ENCODE peak calls at places on chromosomes 16 and 17, in eight cellular contexts. H, P, O, G, J, S, E and C are unnamed samples. For H3K4me1, the result is how much of the 10 kb centered on the place peaks cover.

GRCh38 chr17:80569936-80570335 is 25.3 kb downstream of the RPTOR start:
- DNase-seq in H (no peak), P (no peak), O (no peak), G (no peak), J (no peak), S (no peak), E (no peak), C (no peak)

GRCh38 chr16:75238132-75238852 is 13.1 kb downstream of the BCAR1 start:
- DNase-seq in H (peak), P (no peak), O (peak), G (no peak), J (peak), S (peak), E (peak), C (peak)

GRCh38 chr16:23509763-23510153 is 536 bp downstream of the GGA2 start:
- DNase-seq in H (peak), P (no peak), O (peak), G (no peak), J (no peak), S (no peak), E (peak), C (no peak)

GRCh38 chr17:14474591-14474990 is 173.7 kb downstream of the HS3ST3B1 start:
- DNase-seq in H (no peak), P (no peak), O (no peak), G (no peak), J (no peak), S (no peak), E (no peak), C (no peak)

GRCh38 chr17:32503251-32504165 is 16.7 kb downstream of the CDK5R1 start:
- DNase-seq in H (peak), P (no peak), O (no peak), G (no peak), J (no peak), S (no peak), E (no peak), C (no peak)

GRCh38 chr17:8326591-8327583 is 12.8 kb upstream of the ODF4 start:
- DNase-seq in H (no peak), P (no peak), O (no peak), G (no peak), J (peak), S (no peak), E (peak), C (peak)

GRCh38 chr16:13331918-13332317 is 430.5 kb downstream of the SHISA9 start:
- DNase-seq in H (no peak), P (no peak), O (no peak), G (no peak), J (no peak), S (no peak), E (no peak), C (no peak)

GRCh38 chr17:67390646-67391480 is 13.8 kb downstream of the PITPNC1 start:
- DNase-seq in H (peak), P (peak), O (peak), G (no peak), J (no peak), S (peak), E (peak), C (peak)

GRCh38 chr16:50457979-50458461 is 89.2 kb upstream of the BRD7 start:
- DNase-seq in H (no peak), P (no peak), O (no peak), G (no peak), J (no peak), S (no peak), E (no peak), C (no peak)

GRCh38 chr17:38564254-38564605 is 41.5 kb downstream of the SRCIN1 start:
- DNase-seq in H (no peak), P (no peak), O (no peak), G (no peak), J (no peak), S (no peak), E (no peak), C (no peak)

GRCh38 chr17:42241871-42242270 is 34.3 kb downstream of the STAT5B start:
- DNase-seq in H (no peak), P (no peak), O (no peak), G (no peak), J (no peak), S (no peak), E (no peak), C (no peak)

GRCh38 chr17:41683441-41684007 is 5.2 kb upstream of the EIF1 start:
- DNase-seq in H (no peak), P (no peak), O (no peak), G (no peak), J (peak), S (no peak), E (no peak), C (no peak)

GRCh38 chr16:56357765-56358322 is 67.5 kb downstream of the AMFR start:
- DNase-seq in H (peak), P (peak), O (no peak), G (no peak), J (peak), S (no peak), E (no peak), C (peak)

GRCh38 chr16:56360117-56361008 is 65.0 kb downstream of the AMFR start:
- DNase-seq in H (peak), P (peak), O (no peak), G (no peak), J (peak), S (no peak), E (no peak), C (peak)

GRCh38 chr17:1083451-1084187 is 86.7 kb downstream of the TIMM22 start:
- DNase-seq in H (no peak), P (no peak), O (no peak), G (no peak), J (no peak), S (peak), E (no peak), C (no peak)

GRCh38 chr16:49754495-49755290 is 101.2 kb downstream of the ZNF423 start:
- DNase-seq in H (no peak), P (no peak), O (no peak), G (no peak), J (no peak), S (no peak), E (peak), C (peak)

GRCh38 chr17:62705781-62706597 is 78.5 kb downstream of the MRC2 start:
- DNase-seq in H (no peak), P (no peak), O (peak), G (no peak), J (peak), S (no peak), E (no peak), C (peak)

GRCh38 chr17:81727324-81728031 is 15.4 kb downstream of the SLC25A10 start:
- DNase-seq in H (no peak), P (peak), O (no peak), G (no peak), J (no peak), S (peak), E (no peak), C (no peak)

GRCh38 chr16:22633280-22633679 is 122.6 kb downstream of the NPIPB5 start:
- DNase-seq in H (no peak), P (no peak), O (no peak), G (no peak), J (no peak), S (no peak), E (no peak), C (no peak)

GRCh38 chr16:23013484-23013883 is 135.8 kb downstream of the USP31 start:
- DNase-seq in H (no peak), P (no peak), O (peak), G (no peak), J (no peak), S (no peak), E (no peak), C (no peak)

GRCh38 chr16:66701061-66701460 is 4.5 kb upstream of the CMTM4 start:
- DNase-seq in H (no peak), P (no peak), O (no peak), G (no peak), J (peak), S (no peak), E (no peak), C (no peak)

GRCh38 chr17:74892974-74893911 is at the start of gene FADS6:
- DNase-seq in H (no peak), P (peak), O (no peak), G (no peak), J (no peak), S (no peak), E (no peak), C (no peak)

GRCh38 chr16:10001258-10001785 is 180.9 kb downstream of the GRIN2A start:
- DNase-seq in H (no peak), P (no peak), O (no peak), G (no peak), J (no peak), S (no peak), E (no peak), C (no peak)

GRCh38 chr16:35485915-35486314 is 2026.5 kb downstream of the TP53TG3F start:
- DNase-seq in H (no peak), P (no peak), O (no peak), G (no peak), J (no peak), S (no peak), E (no peak), C (no peak)

GRCh38 chr17:15298176-15298575 is 33.0 kb upstream of the PMP22 start:
- DNase-seq in H (no peak), P (no peak), O (peak), G (no peak), J (no peak), S (no peak), E (no peak), C (no peak)

GRCh38 chr16:27632267-27632666 is 82.3 kb downstream of the KATNIP start:
- DNase-seq in H (no peak), P (no peak), O (no peak), G (no peak), J (no peak), S (no peak), E (no peak), C (no peak)

GRCh38 chr16:3470723-3471122 is 24.6 kb downstream of the C16orf90 start:
- DNase-seq in H (no peak), P (no peak), O (no peak), G (no peak), J (no peak), S (no peak), E (no peak), C (no peak)
- H3K4me1 ChIP-seq in H (under half), P (under half), O (under half), G (under half), J (under half), S (under half), E (half or more), C (under half)

GRCh38 chr16:53130193-53131049 is 75.6 kb downstream of the CHD9 start:
- DNase-seq in H (peak), P (peak), O (peak), G (peak), J (peak), S (peak), E (peak), C (peak)
- TF ChIP-seq CTCF in H (peak), P (peak), O (peak), G (peak), J (no peak), S (peak), E (peak), C (peak)

GRCh38 chr16:7182510-7183109 is 150.0 kb upstream of the RBFOX1 start:
- DNase-seq in H (no peak), P (no peak), O (no peak), G (no peak), J (no peak), S (no peak), E (no peak), C (no peak)
- TF ChIP-seq POLR2A in H (no peak), P (no peak), O (no peak), G (no peak), J (no peak), S (no peak), E (no peak), C (no peak)

GRCh38 chr16:89422527-89422904 is 67.8 kb downstream of the ANKRD11 start:
- DNase-seq in H (no peak), P (no peak), O (peak), G (no peak), J (no peak), S (no peak), E (peak), C (no peak)
- H3K4me1 ChIP-seq in H (under half), P (under half), O (under half), G (under half), J (half or more), S (under half), E (half or more), C (under half)

GRCh38 chr17:40062347-40063033 is at the start of gene THRA:
- DNase-seq in H (peak), P (peak), O (peak), G (no peak), J (peak), S (peak), E (peak), C (peak)
- TF ChIP-seq CTCF in H (no peak), P (no peak), O (peak), G (no peak), J (no peak), S (peak), E (no peak), C (no peak)

GRCh38 chr17:78933959-78934568 is 8.9 kb upstream of the TIMP2 start:
- DNase-seq in H (peak), P (peak), O (peak), G (peak), J (peak), S (peak), E (peak), C (peak)
- TF ChIP-seq POLR2A in H (no peak), P (no peak), O (peak), G (no peak), J (no peak), S (peak), E (no peak), C (no peak)